ENCODE peak calls at places on chromosomes 6 and 20, in eight cellular contexts. G is upper lobe of right lung; C is left ventricle myocardium inferior; F is fibroblast of lung; W is choroid plexus epithelial cell; B is activated effector memory CD4-positive, alpha-beta T cell treated with anti-CD3 and anti-CD28 coated beads, Interleukin-2, amount 50 U/mL, for 16 hours; I is NCI-H1092; H is ecto neural progenitor cell. J is an unnamed sample.

GRCh38 chr6:105137388-105137787 is 42.4 kb downstream of the POPDC3 start:
- DNase-seq in B (no peak), H (peak), I (no peak), F (peak), G (no peak), W (peak), C (peak), J (peak)

GRCh38 chr20:35899064-35899463 is 55.2 kb downstream of the SCAND1 start:
- DNase-seq in C (no peak), F (no peak), G (no peak), H (no peak), W (no peak), I (no peak), B (no peak), J (no peak)

GRCh38 chr20:52031574-52032303 is 159.8 kb downstream of the ZFP64 start:
- DNase-seq in G (no peak), C (no peak), F (peak), H (no peak), B (no peak), W (peak), I (no peak), J (peak)

GRCh38 chr20:25984933-25985332 is 288.3 kb upstream of the ZNF337 start:
- DNase-seq in H (no peak), C (peak), F (no peak), B (peak), I (peak), W (peak), G (peak), J (peak)

GRCh38 chr6:111478749-111479148 is 4.3 kb downstream of the REV3L start:
- DNase-seq in B (no peak), I (no peak), G (no peak), W (peak), H (no peak), C (no peak), F (peak), J (peak)

GRCh38 chr6:37977715-37978114 is 158.2 kb downstream of the ZFAND3 start:
- DNase-seq in G (no peak), F (no peak), B (no peak), I (no peak), W (no peak), H (no peak), C (no peak), J (no peak)

GRCh38 chr6:71082033-71082620 is 125.3 kb upstream of the B3GAT2 start:
- DNase-seq in B (no peak), C (no peak), W (peak), G (no peak), I (no peak), H (no peak), F (peak), J (peak)

GRCh38 chr20:48912065-48912464 is 9.4 kb upstream of the ARFGEF2 start:
- DNase-seq in G (no peak), W (no peak), B (peak), C (no peak), I (no peak), H (no peak), F (no peak), J (no peak)

GRCh38 chr20:26347396-26347795 is 650.7 kb upstream of the ZNF337 start:
- DNase-seq in W (no peak), I (no peak), H (no peak), C (no peak), B (no peak), G (no peak), F (no peak), J (no peak)

GRCh38 chr6:164344801-164345291 is 930.3 kb downstream of the QKI start:
- DNase-seq in F (peak), I (no peak), G (no peak), W (no peak), H (no peak), B (no peak), C (no peak), J (no peak)

GRCh38 chr6:156934054-156934424 is 156.9 kb downstream of the ARID1B start:
- DNase-seq in F (no peak), H (no peak), W (no peak), B (no peak), I (no peak), C (no peak), G (no peak), J (no peak)

GRCh38 chr20:62692176-62692575 is 16.5 kb upstream of the NTSR1 start:
- DNase-seq in W (no peak), F (no peak), B (no peak), H (no peak), G (no peak), C (no peak), I (no peak), J (no peak)

GRCh38 chr20:3704085-3704484 is 8.3 kb downstream of the SIGLEC1 start:
- DNase-seq in C (no peak), W (no peak), G (peak), H (no peak), B (no peak), F (no peak), I (no peak), J (no peak)

GRCh38 chr20:25644814-25645213 is 21.0 kb upstream of the NANP start:
- DNase-seq in W (no peak), F (no peak), I (no peak), G (no peak), B (no peak), H (no peak), C (no peak), J (no peak)

GRCh38 chr20:13212750-13213149 is 8.3 kb upstream of the ISM1 start:
- DNase-seq in W (no peak), G (no peak), B (no peak), H (no peak), C (no peak), I (no peak), F (no peak), J (peak)

GRCh38 chr20:15107952-15108351 is 770.5 kb upstream of the FLRT3 start:
- DNase-seq in I (no peak), F (no peak), H (no peak), W (no peak), C (no peak), B (no peak), G (no peak), J (no peak)

GRCh38 chr20:12318043-12318442 is 400.4 kb downstream of the BTBD3 start:
- DNase-seq in C (no peak), H (no peak), F (no peak), I (no peak), B (no peak), G (no peak), W (no peak), J (no peak)

GRCh38 chr20:52972965-52973819 is 1.0 kb downstream of the TSHZ2 start:
- DNase-seq in C (peak), W (no peak), H (peak), G (no peak), I (peak), B (peak), F (no peak), J (no peak)

GRCh38 chr6:130018830-130019795 is 732 bp downstream of the L3MBTL3 start:
- DNase-seq in I (no peak), F (peak), B (peak), H (peak), C (peak), W (peak), G (no peak), J (peak)

GRCh38 chr6:39594304-39594703 is 130.9 kb downstream of the KIF6 start:
- DNase-seq in F (no peak), G (no peak), C (no peak), W (no peak), I (no peak), H (no peak), B (no peak), J (no peak)

GRCh38 chr20:329325-329695 is 4.0 kb downstream of the SOX12 start:
- DNase-seq in F (no peak), H (no peak), G (no peak), B (no peak), I (no peak), C (no peak), W (no peak), J (no peak)

GRCh38 chr6:170045981-170046667 is 244.8 kb downstream of the DLL1 start:
- DNase-seq in C (no peak), W (no peak), H (no peak), F (no peak), B (peak), G (peak), I (no peak), J (no peak)

GRCh38 chr6:125812394-125813231 is 21.9 kb downstream of the NCOA7 start:
- DNase-seq in I (no peak), W (peak), F (peak), C (no peak), B (no peak), H (no peak), G (no peak), J (peak)

GRCh38 chr20:24990810-24991252 is 1.7 kb downstream of the APMAP start:
- DNase-seq in C (no peak), B (no peak), I (no peak), F (no peak), H (peak), G (no peak), W (no peak), J (no peak)

GRCh38 chr6:8130399-8130798 is 28.1 kb upstream of the EEF1E1 start:
- DNase-seq in F (no peak), B (no peak), G (no peak), W (peak), C (no peak), H (no peak), I (no peak), J (peak)

GRCh38 chr6:548517-548916 is 108.4 kb downstream of the HUS1B start:
- DNase-seq in I (no peak), G (no peak), C (no peak), F (no peak), W (no peak), H (no peak), B (peak), J (no peak)

GRCh38 chr6:50030777-50031562 is 9.2 kb upstream of the DEFB110 start:
- DNase-seq in I (peak), B (no peak), C (no peak), W (no peak), G (no peak), F (no peak), H (peak), J (no peak)

GRCh38 chr20:36717657-36718056 is 28.2 kb downstream of the NDRG3 start:
- DNase-seq in G (no peak), H (no peak), W (peak), C (no peak), I (no peak), F (no peak), B (no peak), J (peak)

GRCh38 chr6:119541132-119541905 is 191.8 kb upstream of the MAN1A1 start:
- DNase-seq in C (no peak), W (peak), H (no peak), B (no peak), F (peak), G (no peak), I (no peak), J (peak)

J was measured in EH.